ENCODE peak calls at places on chromosome 9, in four cellular contexts. One of them, this sample, is unnamed.

GRCh38 chr9:21789541-21790037 is 12.8 kb upstream of the MTAP start:
- DNase-seq in SJSA1: peak
- DNase-seq in EH: peak
- DNase-seq in A549: peak
- DNase-seq in this sample: peak

GRCh38 chr9:89532478-89532877 is 34.6 kb upstream of the SEMA4D start:
- DNase-seq in A549: no peak
- DNase-seq in EH: no peak
- DNase-seq in SJSA1: no peak
- DNase-seq in this sample: no peak

GRCh38 chr9:97518909-97519307 is 17.4 kb downstream of the TMOD1 start:
- DNase-seq in SJSA1: peak
- DNase-seq in EH: peak
- DNase-seq in A549: peak
- DNase-seq in this sample: no peak

GRCh38 chr9:108156270-108156998 is 666.9 kb upstream of the KLF4 start:
- DNase-seq in A549: peak
- DNase-seq in EH: peak
- DNase-seq in SJSA1: no peak
- DNase-seq in this sample: no peak

GRCh38 chr9:4370501-4370900 is 70.6 kb upstream of the GLIS3 start:
- DNase-seq in SJSA1: no peak
- DNase-seq in EH: no peak
- DNase-seq in A549: no peak
- DNase-seq in this sample: no peak

GRCh38 chr9:138082918-138083636 is 205.5 kb downstream of the CACNA1B start:
- DNase-seq in SJSA1: no peak
- DNase-seq in EH: no peak
- DNase-seq in A549: no peak
- DNase-seq in this sample: no peak

GRCh38 chr9:121989010-121989409 is 104.1 kb downstream of the TTLL11 start:
- DNase-seq in EH: no peak
- DNase-seq in A549: no peak
- DNase-seq in SJSA1: no peak
- DNase-seq in this sample: no peak

GRCh38 chr9:22079873-22080341 is 70.8 kb upstream of the CDKN2B start:
- DNase-seq in SJSA1: no peak
- DNase-seq in EH: peak
- DNase-seq in A549: no peak
- DNase-seq in this sample: peak

GRCh38 chr9:38339087-38339486 is 53.4 kb upstream of the ALDH1B1 start:
- DNase-seq in EH: peak
- DNase-seq in A549: no peak
- DNase-seq in SJSA1: no peak
- DNase-seq in this sample: no peak

GRCh38 chr9:134575103-134575816 is 66.3 kb upstream of the COL5A1 start:
- DNase-seq in A549: no peak
- DNase-seq in SJSA1: no peak
- DNase-seq in EH: no peak
- DNase-seq in this sample: no peak

GRCh38 chr9:98805506-98806272 is 1.8 kb upstream of the GALNT12 start:
- DNase-seq in A549: no peak
- DNase-seq in SJSA1: no peak
- DNase-seq in EH: peak
- DNase-seq in this sample: no peak

GRCh38 chr9:100406962-100407361 is 20.0 kb upstream of the MSANTD3 start:
- DNase-seq in A549: no peak
- DNase-seq in EH: no peak
- DNase-seq in SJSA1: no peak
- DNase-seq in this sample: no peak

GRCh38 chr9:121447341-121447834 is 52.3 kb downstream of the GGTA1 start:
- DNase-seq in SJSA1: peak
- DNase-seq in EH: peak
- DNase-seq in A549: no peak
- DNase-seq in this sample: peak

GRCh38 chr9:108272350-108272899 is 583.4 kb downstream of the ACTL7B start:
- DNase-seq in SJSA1: peak
- DNase-seq in A549: peak
- DNase-seq in EH: peak
- DNase-seq in this sample: no peak

GRCh38 chr9:137052998-137053943 is 590 bp downstream of the ENTPD2 start:
- DNase-seq in A549: no peak
- DNase-seq in EH: no peak
- DNase-seq in SJSA1: no peak
- DNase-seq in this sample: no peak

GRCh38 chr9:93955356-93956182 is 414 bp upstream of the BARX1 start:
- DNase-seq in A549: peak
- DNase-seq in SJSA1: no peak
- DNase-seq in EH: no peak
- DNase-seq in this sample: no peak

GRCh38 chr9:135905380-135906282 is 1.7 kb downstream of the CAMSAP1 start:
- DNase-seq in A549: no peak
- DNase-seq in EH: no peak
- DNase-seq in SJSA1: no peak
- DNase-seq in this sample: no peak

GRCh38 chr9:34655394-34655793 is 3.4 kb downstream of the IL11RA start:
- DNase-seq in A549: no peak
- DNase-seq in EH: no peak
- DNase-seq in SJSA1: no peak
- DNase-seq in this sample: no peak

This sample was measured in DND-41.